ENCODE peak calls at places on chromosomes 13 and 19, in five cellular contexts. J, K, I, F and E are unnamed samples. For H3K4me1, the result is how much of the 10 kb centered on the place peaks cover.

GRCh38 chr13:95896302-95896701 is 156.9 kb downstream of the UGGT2 start:
- DNase-seq in J (no peak), K (peak), I (no peak), F (no peak), E (no peak)

GRCh38 chr13:59746291-59746962 is 417.3 kb downstream of the DIAPH3 start:
- DNase-seq in I (no peak), F (no peak), K (peak), J (no peak), E (no peak)

GRCh38 chr19:17989425-17990094 is 18.4 kb upstream of the ARRDC2 start:
- DNase-seq in I (no peak), J (no peak), K (no peak), F (no peak), E (no peak)

GRCh38 chr19:53910170-53910518 is 1.1 kb downstream of the CACNG7 start:
- DNase-seq in K (no peak), I (no peak), F (no peak), J (no peak), E (no peak)

GRCh38 chr13:93875527-93875926 is 604.0 kb downstream of the DCT start:
- DNase-seq in I (no peak), J (no peak), K (peak), F (no peak), E (no peak)

GRCh38 chr13:111201304-111201940 is 86.3 kb downstream of the ARHGEF7 start:
- DNase-seq in F (no peak), J (no peak), I (no peak), K (no peak), E (no peak)

GRCh38 chr13:80716610-80717081 is 375.7 kb upstream of the SPRY2 start:
- DNase-seq in J (no peak), F (no peak), I (peak), K (no peak), E (no peak)

GRCh38 chr13:48411281-48412099 is 1.4 kb downstream of the LPAR6 start:
- DNase-seq in F (no peak), J (no peak), I (no peak), K (peak), E (no peak)

GRCh38 chr13:37132211-37132610 is 26.7 kb upstream of the CSNK1A1L start:
- DNase-seq in I (no peak), K (no peak), J (no peak), F (no peak), E (no peak)

GRCh38 chr19:39438270-39438934 is 2.7 kb upstream of the RPS16 start:
- DNase-seq in J (no peak), F (no peak), K (peak), I (no peak), E (no peak)

GRCh38 chr13:83214452-83214851 is 667.8 kb downstream of the SLITRK1 start:
- DNase-seq in F (no peak), I (no peak), K (peak), J (no peak), E (no peak)

GRCh38 chr19:12721656-12722565 is 1.8 kb downstream of the TNPO2 start:
- DNase-seq in I (peak), F (peak), K (peak), J (no peak), E (peak)

GRCh38 chr13:87093399-87093798 is 577.8 kb upstream of the SLITRK5 start:
- DNase-seq in I (no peak), F (no peak), K (peak), J (no peak), E (no peak)

DNA sequence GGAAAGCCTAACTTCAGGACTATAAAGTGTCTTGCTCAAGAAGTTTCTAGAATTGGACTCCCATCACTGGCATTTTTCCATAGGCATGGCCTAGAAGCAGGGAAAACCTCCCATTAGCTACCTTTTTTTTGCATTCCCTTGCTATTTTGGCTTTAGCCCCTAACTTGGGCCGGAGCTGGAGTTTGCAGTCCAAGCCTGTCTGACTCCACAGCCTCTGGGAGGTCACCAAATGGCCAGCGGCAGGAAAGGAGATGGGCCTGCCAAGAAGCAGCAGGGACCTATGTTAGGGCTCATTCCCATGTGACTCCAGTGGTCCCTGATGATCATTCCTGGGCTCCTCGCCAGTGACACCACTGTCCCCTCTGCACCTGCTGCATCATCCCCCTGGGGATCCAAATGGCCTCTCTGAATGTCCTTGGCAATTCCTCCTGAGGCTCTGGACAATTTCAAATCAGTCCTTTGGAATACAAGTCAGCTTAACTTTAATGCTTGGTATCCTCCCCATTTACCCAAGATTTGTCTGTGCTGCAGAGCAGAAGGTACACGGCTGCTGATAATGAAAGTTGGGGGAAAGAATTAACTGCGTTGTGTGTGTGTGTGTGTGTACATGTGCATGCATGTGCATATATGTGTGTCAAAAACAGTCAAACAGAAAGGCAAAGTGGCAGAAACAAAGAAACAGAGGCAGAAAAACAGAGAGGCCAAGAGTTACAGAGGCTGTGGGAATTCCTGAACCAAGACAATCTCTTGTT is 69.8 kb upstream of the SERP2 start:
- DNase-seq in K (no peak), F (peak), I (peak), J (no peak), E (peak)
- H3K4me1 ChIP-seq in K (under half), F (under half), I (under half), J (half or more), E (half or more)

GRCh38 chr19:3966051-3967017 is 4.6 kb downstream of the DAPK3 start:
- DNase-seq in K (no peak), J (no peak), F (no peak), I (peak), E (no peak)
- TF ChIP-seq CTCF in K (no peak), J (no peak), F (no peak), I (no peak), E (no peak)

DNA sequence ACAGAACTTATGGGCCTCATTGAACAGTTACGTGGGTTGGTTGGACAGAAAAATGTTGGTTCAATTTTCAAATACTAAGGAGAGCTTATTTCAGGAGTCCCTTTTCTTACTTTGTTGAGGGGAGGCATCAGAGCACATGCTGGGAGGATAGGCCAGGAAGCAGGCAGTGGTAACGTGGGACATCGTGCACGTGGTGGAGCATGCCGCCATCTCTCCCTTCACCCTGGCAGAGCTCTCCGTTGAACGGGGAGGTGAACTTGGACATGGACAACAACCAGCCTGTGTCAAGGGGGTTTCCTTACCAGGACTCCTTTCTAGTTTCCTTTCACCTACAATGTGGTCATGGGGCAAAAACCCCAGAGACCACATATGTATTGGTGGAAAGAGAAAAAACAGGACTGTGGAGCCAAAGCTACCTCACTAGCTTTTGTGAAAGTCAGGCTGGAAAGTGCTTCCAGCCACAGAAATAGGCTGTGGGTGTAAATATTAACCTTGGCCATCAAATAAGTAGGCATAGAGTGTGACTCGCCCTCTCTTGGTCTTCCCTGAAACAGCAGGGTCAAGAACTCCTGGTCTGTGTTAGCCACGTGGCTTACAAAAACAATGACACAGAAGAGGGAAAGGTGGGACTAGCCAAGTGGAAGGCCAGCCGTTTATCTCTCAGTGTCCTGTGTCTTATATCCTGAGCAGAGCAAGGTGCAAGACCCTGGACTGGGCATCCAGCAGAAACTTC is 14.4 kb downstream of the MICOS13 start:
- DNase-seq in K (peak), I (no peak), J (no peak), F (no peak), E (no peak)
- TF ChIP-seq POLR2A in K (no peak), I (no peak), J (no peak), F (no peak), E (no peak)

GRCh38 chr19:11382898-11383705 is 1.0 kb downstream of the EPOR start:
- DNase-seq in K (no peak), J (no peak), F (no peak), I (peak), E (no peak)
- H3K4me1 ChIP-seq in K (under half), J (half or more), F (under half), I (under half), E (under half)

GRCh38 chr13:108220042-108220441 is 1.9 kb downstream of the ABHD13 start:
- DNase-seq in F (no peak), I (peak), K (no peak), J (no peak), E (no peak)
- TF ChIP-seq CTCF in F (no peak), I (no peak), K (no peak), J (no peak), E (no peak)

DNA sequence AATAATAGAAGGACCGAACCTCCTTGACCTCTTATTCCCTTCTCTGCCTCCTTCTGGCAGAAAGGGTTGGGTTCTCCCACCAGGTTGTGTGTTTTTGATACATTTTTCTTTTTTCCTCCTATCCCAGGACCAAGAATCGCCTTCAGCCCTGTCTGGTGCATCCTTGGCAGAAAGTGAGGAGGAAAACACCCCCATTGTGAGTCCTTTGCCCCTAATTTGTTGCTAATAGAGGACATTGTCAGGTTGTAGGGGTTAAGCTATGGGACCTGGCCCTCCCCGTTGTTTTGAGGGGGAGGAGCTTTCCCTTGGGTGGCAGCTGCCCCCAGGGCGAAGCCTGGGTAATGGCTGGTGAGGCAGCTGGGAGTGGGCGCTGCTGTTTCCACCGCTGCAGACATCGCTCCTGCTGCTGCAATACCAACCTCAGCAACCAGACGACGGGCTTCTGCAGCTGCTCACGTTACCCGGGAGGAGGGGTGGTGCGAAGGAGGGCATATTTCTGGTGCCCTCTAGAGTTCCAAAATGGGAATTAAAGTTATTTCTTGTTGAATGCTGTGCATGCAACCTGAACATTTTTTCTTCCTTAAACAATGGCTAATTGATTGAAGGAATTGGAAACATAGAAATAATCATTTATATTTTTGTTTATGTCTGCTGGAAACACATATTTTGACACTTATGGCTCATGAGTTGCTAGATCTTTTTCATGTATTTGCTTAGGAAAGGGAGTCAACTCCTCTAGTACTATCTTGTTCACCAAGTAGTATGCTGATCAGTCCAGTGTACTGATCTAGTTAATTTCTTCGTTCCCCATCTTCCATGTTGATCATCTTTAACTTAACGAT is 1.5 kb downstream of the ZMYM2 start:
- DNase-seq in J (peak), K (peak), F (peak), I (peak), E (peak)
- TF ChIP-seq POLR2A in J (no peak), K (no peak), F (no peak), I (peak), E (peak)